ENCODE peak calls at places on chromosomes 11 and 22, in eight cellular contexts. C is hypothalamus; M is stimulated activated CD4-positive, alpha-beta T cell treated with anti-CD3 and anti-CD28 coated beads, Interleukin-4, amount 100 ng/mL, for 48 hours; T is nephron progenitor cell; B is NCI-H1436; E is upper lobe of left lung; W is ELF-1; Z is AG08396. I is an unnamed sample.

GRCh38 chr11:104275992-104276391 is 112.0 kb upstream of the PDGFD start:
- DNase-seq in C (no peak), T (no peak), W (no peak), Z (no peak), M (no peak), B (no peak), E (no peak), I (no peak)

GRCh38 chr11:71212871-71213559 is 39.4 kb downstream of the SHANK2 start:
- DNase-seq in C (no peak), T (no peak), E (no peak), W (no peak), Z (peak), M (no peak), B (no peak), I (no peak)

GRCh38 chr22:30922151-30922611 is 46.4 kb downstream of the MORC2 start:
- DNase-seq in M (peak), Z (peak), W (no peak), C (peak), E (peak), B (no peak), T (no peak), I (peak)

GRCh38 chr11:121563003-121563402 is 110.2 kb upstream of the SORL1-AS1 start:
- DNase-seq in T (no peak), C (no peak), B (no peak), M (peak), Z (no peak), W (no peak), E (no peak), I (no peak)

GRCh38 chr22:49948116-49948515 is 12.5 kb upstream of the PIM3 start:
- DNase-seq in Z (no peak), T (no peak), B (no peak), C (no peak), E (peak), M (no peak), W (no peak), I (no peak)

GRCh38 chr11:130814440-130815073 is 101.7 kb downstream of the SNX19 start:
- DNase-seq in Z (no peak), B (no peak), E (no peak), W (peak), C (no peak), T (no peak), M (no peak), I (no peak)

GRCh38 chr11:121452609-121453150 is at the start of gene SORL1-AS1:
- DNase-seq in W (no peak), T (no peak), M (no peak), Z (peak), E (no peak), B (peak), C (no peak), I (peak)

GRCh38 chr11:58685973-58686720 is 45.6 kb downstream of the GLYAT start:
- DNase-seq in Z (no peak), W (no peak), M (no peak), B (no peak), T (no peak), C (no peak), E (no peak), I (no peak)

I was measured in stimulated activated effector memory CD8-positive, alpha-beta T cell treated with anti-CD3 and anti-CD28 coated beads, Interleukin-12 subunit alpha, Interleukin-12 subunit beta, amount 100 ng/mL, for 72 hours.